ENCODE peak calls at places on chromosomes 16 and 17, in five cellular contexts. One of them, this sample, is unnamed.

GRCh38 chr17:6510321-6511023 is 45.9 kb downstream of the PITPNM3 start:
- DNase-seq in heart left ventricle: no peak
- DNase-seq in heart right ventricle: no peak
- DNase-seq in neural progenitor cell: no peak
- DNase-seq in Panc1: no peak
- DNase-seq in this sample: peak; percentile 32

GRCh38 chr17:29699283-29699682 is 76.6 kb upstream of the CORO6 start:
- DNase-seq in heart left ventricle: no peak
- DNase-seq in heart right ventricle: no peak
- DNase-seq in neural progenitor cell: no peak
- DNase-seq in Panc1: no peak
- DNase-seq in this sample: no peak

GRCh38 chr17:68320943-68321557 is 29.8 kb downstream of the ARSG start:
- DNase-seq in heart left ventricle: no peak
- DNase-seq in heart right ventricle: no peak
- DNase-seq in neural progenitor cell: no peak
- DNase-seq in Panc1: no peak
- DNase-seq in this sample: no peak

GRCh38 chr17:76820039-76820438 is 48.2 kb upstream of the MGAT5B start:
- DNase-seq in heart left ventricle: no peak
- DNase-seq in heart right ventricle: no peak
- DNase-seq in neural progenitor cell: no peak
- DNase-seq in Panc1: no peak
- DNase-seq in this sample: no peak

GRCh38 chr16:72818286-72818845 is 229.6 kb downstream of the ZFHX3 start:
- DNase-seq in heart left ventricle: no peak
- DNase-seq in heart right ventricle: no peak
- DNase-seq in neural progenitor cell: peak; percentile 49
- DNase-seq in Panc1: no peak
- DNase-seq in this sample: no peak

GRCh38 chr16:57750796-57751538 is 15.4 kb downstream of the KATNB1 start:
- DNase-seq in heart left ventricle: peak; percentile 47
- DNase-seq in heart right ventricle: no peak
- DNase-seq in neural progenitor cell: no peak
- DNase-seq in Panc1: no peak
- DNase-seq in this sample: peak; percentile 66

GRCh38 chr17:73436966-73437365 is 125.2 kb upstream of the CDC42EP4 start:
- DNase-seq in heart left ventricle: no peak
- DNase-seq in heart right ventricle: no peak
- DNase-seq in neural progenitor cell: no peak
- DNase-seq in Panc1: no peak
- DNase-seq in this sample: peak; percentile 10

GRCh38 chr17:61594294-61594825 is 3.3 kb upstream of the NACA2 start:
- DNase-seq in heart left ventricle: no peak
- DNase-seq in heart right ventricle: no peak
- DNase-seq in neural progenitor cell: no peak
- DNase-seq in Panc1: no peak
- DNase-seq in this sample: no peak

GRCh38 chr16:72013389-72013788 is 4.8 kb downstream of the DHODH start:
- DNase-seq in heart left ventricle: no peak
- DNase-seq in heart right ventricle: no peak
- DNase-seq in neural progenitor cell: no peak
- DNase-seq in Panc1: no peak
- DNase-seq in this sample: peak; percentile 88

GRCh38 chr16:22098538-22099255 is 6.4 kb downstream of the VWA3A start:
- DNase-seq in heart left ventricle: no peak
- DNase-seq in heart right ventricle: no peak
- DNase-seq in neural progenitor cell: peak; percentile 75
- DNase-seq in Panc1: peak; percentile 41
- DNase-seq in this sample: no peak

GRCh38 chr16:73176577-73177013 is 128.7 kb upstream of the ZFHX3 start:
- DNase-seq in heart left ventricle: no peak
- DNase-seq in heart right ventricle: no peak
- DNase-seq in neural progenitor cell: peak; percentile 27
- DNase-seq in Panc1: peak; percentile 30
- DNase-seq in this sample: no peak

GRCh38 chr16:31713945-31714898 is 159.4 kb upstream of the ZNF267 start:
- DNase-seq in heart left ventricle: no peak
- DNase-seq in heart right ventricle: no peak
- DNase-seq in neural progenitor cell: peak; percentile 67
- DNase-seq in Panc1: no peak
- DNase-seq in this sample: no peak
- H3K27ac ChIP-seq in heart left ventricle: peak overlapping the region; percentile 93
- H3K27ac ChIP-seq in heart right ventricle: peak overlapping the region; percentile 97
- H3K27ac ChIP-seq in neural progenitor cell: peak overlapping the region; percentile 89
- H3K27ac ChIP-seq in Panc1: peak overlapping the region; percentile 97
- H3K27ac ChIP-seq in this sample: peak overlapping the region; percentile 95

GRCh38 chr16:89473136-89473712 is 17.1 kb downstream of the ANKRD11 start:
- DNase-seq in heart left ventricle: no peak
- DNase-seq in heart right ventricle: no peak
- DNase-seq in neural progenitor cell: no peak
- DNase-seq in Panc1: no peak
- DNase-seq in this sample: no peak

GRCh38 chr16:89476379-89476778 is 14.0 kb downstream of the ANKRD11 start:
- DNase-seq in heart left ventricle: no peak
- DNase-seq in heart right ventricle: no peak
- DNase-seq in neural progenitor cell: no peak
- DNase-seq in Panc1: no peak
- DNase-seq in this sample: no peak

GRCh38 chr16:89475144-89475543 is 15.2 kb downstream of the ANKRD11 start:
- DNase-seq in heart left ventricle: no peak
- DNase-seq in heart right ventricle: no peak
- DNase-seq in neural progenitor cell: no peak
- DNase-seq in Panc1: no peak
- DNase-seq in this sample: no peak

GRCh38 chr16:89472711-89473075 is 17.7 kb downstream of the ANKRD11 start:
- DNase-seq in heart left ventricle: no peak
- DNase-seq in heart right ventricle: no peak
- DNase-seq in neural progenitor cell: no peak
- DNase-seq in Panc1: no peak
- DNase-seq in this sample: no peak

DNA sequence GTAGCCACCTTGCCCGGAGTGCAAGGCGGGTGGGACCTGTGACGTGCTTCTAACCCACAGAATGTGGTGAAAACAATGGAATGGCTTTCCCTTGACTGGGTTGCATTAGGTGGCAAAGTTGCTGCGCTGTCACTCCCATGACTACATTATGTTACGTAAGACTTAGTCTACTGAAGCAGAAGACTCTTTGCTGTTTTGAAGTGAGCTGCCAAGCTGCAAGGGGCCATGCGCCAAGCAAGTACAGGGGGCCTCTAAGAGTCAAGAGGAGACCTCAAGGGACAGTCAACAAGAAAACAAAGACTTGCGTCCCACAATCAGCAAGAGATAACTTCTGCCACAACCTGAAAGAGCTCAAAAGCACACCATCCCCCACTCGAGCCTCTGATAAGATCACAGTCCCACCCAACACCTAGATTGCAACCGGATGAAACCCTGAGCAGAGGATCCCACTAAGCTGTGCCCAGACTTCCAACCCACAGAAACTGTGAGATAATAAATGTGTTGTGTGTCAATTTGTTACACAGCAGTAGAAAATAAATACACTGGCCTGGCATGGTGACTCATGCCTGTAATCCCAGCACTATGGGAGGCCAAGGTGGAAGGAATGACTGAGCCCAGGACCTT is 16.5 kb downstream of the ANKRD11 start:
- DNase-seq in heart left ventricle: no peak
- DNase-seq in heart right ventricle: no peak
- DNase-seq in neural progenitor cell: no peak
- DNase-seq in Panc1: no peak
- DNase-seq in this sample: no peak
- H3K4me1 ChIP-seq in heart left ventricle: peaks cover 82% of the 10 kb centered on the region
- H3K4me1 ChIP-seq in heart right ventricle: peaks cover 79% of the 10 kb centered on the region
- H3K4me1 ChIP-seq in neural progenitor cell: peaks cover 23% of the 10 kb centered on the region
- H3K4me1 ChIP-seq in Panc1: peaks cover 49% of the 10 kb centered on the region
- H3K4me1 ChIP-seq in this sample: peaks cover 21% of the 10 kb centered on the region

DNA sequence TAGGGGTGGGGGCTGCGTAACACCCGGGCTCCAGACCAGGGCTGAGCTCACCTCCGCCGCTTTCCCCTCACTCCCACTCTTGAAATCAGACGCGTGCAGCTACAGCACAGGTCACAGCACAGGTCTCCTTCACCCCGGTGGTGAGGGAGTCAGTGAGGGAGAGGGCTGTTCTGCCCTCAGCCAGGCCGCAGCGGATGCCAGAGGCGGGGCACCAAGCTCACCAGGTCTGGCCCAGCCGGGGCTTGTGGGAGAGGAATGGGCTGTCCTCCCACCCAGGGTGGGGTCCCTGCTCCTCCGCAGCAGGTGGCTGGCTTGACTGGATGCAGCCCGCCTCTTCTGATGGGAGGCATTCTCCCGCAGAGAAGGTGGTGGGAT is 34.0 kb downstream of the COX4I1 start:
- DNase-seq in heart left ventricle: no peak
- DNase-seq in heart right ventricle: no peak
- DNase-seq in neural progenitor cell: no peak
- DNase-seq in Panc1: no peak
- DNase-seq in this sample: peak; percentile 65
- H3K36me3 ChIP-seq in heart left ventricle: no peaks in the 10 kb centered on the region
- H3K36me3 ChIP-seq in heart right ventricle: no peaks in the 10 kb centered on the region
- H3K36me3 ChIP-seq in neural progenitor cell: no peaks in the 10 kb centered on the region
- H3K36me3 ChIP-seq in Panc1: no peaks in the 10 kb centered on the region
- H3K36me3 ChIP-seq in this sample: no peaks in the 10 kb centered on the region

DNA sequence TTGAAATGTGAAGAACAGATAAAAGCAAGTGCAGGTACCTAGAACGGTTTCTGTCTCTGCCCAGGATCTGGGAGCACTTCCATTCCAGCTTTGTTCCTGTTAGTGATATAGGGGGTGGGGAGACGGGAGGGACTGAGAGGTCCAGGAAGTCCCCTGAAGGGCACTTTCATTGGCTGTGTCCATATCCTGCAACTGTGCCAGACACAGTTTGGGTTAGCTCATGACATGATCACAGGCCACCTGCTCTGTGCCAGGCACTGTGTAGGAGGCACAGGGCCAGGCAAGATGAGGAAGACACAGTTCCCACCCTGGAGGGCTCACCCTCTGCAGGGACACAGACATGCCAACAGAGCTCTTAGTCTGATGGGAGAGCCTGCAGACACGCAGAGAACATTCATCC is 7.9 kb downstream of the CBLN1 start:
- DNase-seq in heart left ventricle: no peak
- DNase-seq in heart right ventricle: no peak
- DNase-seq in neural progenitor cell: no peak
- DNase-seq in Panc1: no peak
- DNase-seq in this sample: no peak
- H3K27ac ChIP-seq in heart left ventricle: no peak overlapping the region
- H3K27ac ChIP-seq in heart right ventricle: no peak overlapping the region
- H3K27ac ChIP-seq in neural progenitor cell: no peak overlapping the region
- H3K27ac ChIP-seq in Panc1: no peak overlapping the region
- H3K27ac ChIP-seq in this sample: no peak overlapping the region

DNA sequence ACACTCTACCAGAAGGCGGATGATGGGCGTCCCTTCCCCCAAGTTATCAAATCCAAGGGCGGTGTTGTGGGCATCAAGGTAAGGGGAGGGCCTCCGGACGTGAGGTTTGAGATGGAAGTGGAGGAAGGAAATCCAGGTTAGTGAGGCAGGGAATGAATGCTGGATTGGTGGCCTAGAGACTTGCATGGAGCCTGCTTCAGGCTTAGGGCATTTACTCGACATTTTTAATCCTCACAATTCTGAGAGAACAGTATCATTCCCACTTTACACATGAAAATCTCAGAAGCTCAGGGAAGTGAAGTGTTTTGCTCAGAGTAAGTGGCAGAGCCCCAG is 2.0 kb downstream of the ALDOA start:
- DNase-seq in heart left ventricle: no peak
- DNase-seq in heart right ventricle: no peak
- DNase-seq in neural progenitor cell: no peak
- DNase-seq in Panc1: no peak
- DNase-seq in this sample: no peak
- H3K4me1 ChIP-seq in heart left ventricle: peaks cover 55% of the 10 kb centered on the region
- H3K4me1 ChIP-seq in heart right ventricle: peaks cover 65% of the 10 kb centered on the region
- H3K4me1 ChIP-seq in neural progenitor cell: peaks cover 27% of the 10 kb centered on the region
- H3K4me1 ChIP-seq in Panc1: peaks cover 43% of the 10 kb centered on the region
- H3K4me1 ChIP-seq in this sample: peaks cover 42% of the 10 kb centered on the region

GRCh38 chr17:75318615-75319222 is 29.5 kb upstream of the SLC25A19 start:
- DNase-seq in heart left ventricle: no peak
- DNase-seq in heart right ventricle: no peak
- DNase-seq in neural progenitor cell: no peak
- DNase-seq in Panc1: no peak
- DNase-seq in this sample: no peak
- H3K36me3 ChIP-seq in heart left ventricle: peaks cover 34% of the 10 kb centered on the region
- H3K36me3 ChIP-seq in heart right ventricle: no peaks in the 10 kb centered on the region
- H3K36me3 ChIP-seq in neural progenitor cell: no peaks in the 10 kb centered on the region
- H3K36me3 ChIP-seq in Panc1: no peaks in the 10 kb centered on the region
- H3K36me3 ChIP-seq in this sample: peaks cover 24% of the 10 kb centered on the region

GRCh38 chr17:9225305-9226101 is 204.2 kb downstream of the NTN1 start:
- DNase-seq in heart left ventricle: no peak
- DNase-seq in heart right ventricle: no peak
- DNase-seq in neural progenitor cell: peak; percentile 88
- DNase-seq in Panc1: no peak
- DNase-seq in this sample: peak; percentile 66
- H3K27ac ChIP-seq in heart left ventricle: no peak overlapping the region
- H3K27ac ChIP-seq in heart right ventricle: no peak overlapping the region
- H3K27ac ChIP-seq in neural progenitor cell: no peak overlapping the region
- H3K27ac ChIP-seq in Panc1: no peak overlapping the region
- H3K27ac ChIP-seq in this sample: no peak overlapping the region

DNA sequence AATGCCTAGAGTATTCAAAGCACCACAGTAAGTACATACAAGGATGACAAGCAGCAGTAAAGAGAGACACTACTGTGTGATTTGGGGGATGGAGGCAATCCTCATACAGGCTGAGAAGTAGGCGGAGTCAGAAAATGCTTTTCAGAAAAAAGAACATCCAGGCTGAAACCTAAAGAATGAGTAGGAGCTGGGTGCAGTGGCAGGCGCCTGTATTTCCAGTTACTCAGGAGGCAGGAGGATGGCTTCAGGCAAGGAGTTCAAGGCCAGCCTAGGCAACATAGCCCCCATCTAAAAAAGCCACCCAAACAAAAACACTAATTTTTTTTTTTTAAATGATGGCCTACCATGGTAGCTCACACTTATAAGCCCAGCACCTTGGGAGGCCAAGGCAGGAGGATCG is 10.3 kb downstream of the KANSL1 start:
- DNase-seq in heart left ventricle: no peak
- DNase-seq in heart right ventricle: no peak
- DNase-seq in neural progenitor cell: peak; percentile 31
- DNase-seq in Panc1: no peak
- DNase-seq in this sample: no peak
- H3K4me1 ChIP-seq in heart left ventricle: peaks cover 89% of the 10 kb centered on the region
- H3K4me1 ChIP-seq in heart right ventricle: peaks cover 91% of the 10 kb centered on the region
- H3K4me1 ChIP-seq in neural progenitor cell: peaks cover 49% of the 10 kb centered on the region
- H3K4me1 ChIP-seq in Panc1: peaks cover 44% of the 10 kb centered on the region
- H3K4me1 ChIP-seq in this sample: peaks cover 32% of the 10 kb centered on the region

GRCh38 chr17:81570896-81571453 is 18.8 kb upstream of the FAAP100 start:
- DNase-seq in heart left ventricle: no peak
- DNase-seq in heart right ventricle: no peak
- DNase-seq in neural progenitor cell: no peak
- DNase-seq in Panc1: no peak
- DNase-seq in this sample: no peak
- H3K36me3 ChIP-seq in heart left ventricle: peaks cover 72% of the 10 kb centered on the region
- H3K36me3 ChIP-seq in heart right ventricle: peaks cover 3% of the 10 kb centered on the region
- H3K36me3 ChIP-seq in neural progenitor cell: peaks cover under 1% of the 10 kb centered on the region
- H3K36me3 ChIP-seq in Panc1: peaks cover 36% of the 10 kb centered on the region
- H3K36me3 ChIP-seq in this sample: peaks cover 33% of the 10 kb centered on the region